ENCODE peak calls at places on chromosomes 5 and 9, in seven cellular contexts. One of them, this sample, is unnamed.
A peak's percentile ranks its signal among the peaks of the same experiment; 100 is the strongest.

GRCh38 chr5:13878357-13878756 is 66.1 kb downstream of the DNAH5 start:
- DNase-seq in cardiac muscle cell: no peak
- DNase-seq in left lung: no peak
- DNase-seq in suprapubic skin: no peak
- DNase-seq in IMR-90: no peak
- DNase-seq in CD8-positive, alpha-beta T cell: no peak
- DNase-seq in heart left ventricle: no peak
- DNase-seq in this sample: no peak

GRCh38 chr9:111197251-111197650 is 132.8 kb downstream of the OR2K2 start:
- DNase-seq in cardiac muscle cell: no peak
- DNase-seq in heart left ventricle: no peak
- DNase-seq in left lung: no peak
- DNase-seq in suprapubic skin: no peak
- DNase-seq in CD8-positive, alpha-beta T cell: no peak
- DNase-seq in IMR-90: no peak
- DNase-seq in this sample: no peak

GRCh38 chr5:66306105-66306843 is 162.2 kb downstream of the SREK1 start:
- DNase-seq in heart left ventricle: peak; percentile 46
- DNase-seq in cardiac muscle cell: peak; percentile 82
- DNase-seq in suprapubic skin: no peak
- DNase-seq in CD8-positive, alpha-beta T cell: peak; percentile 16
- DNase-seq in IMR-90: peak; percentile 63
- DNase-seq in left lung: no peak
- DNase-seq in this sample: no peak

GRCh38 chr9:76219555-76220151 is 174.6 kb downstream of the RFK start:
- DNase-seq in suprapubic skin: no peak
- DNase-seq in cardiac muscle cell: peak; percentile 24
- DNase-seq in heart left ventricle: no peak
- DNase-seq in left lung: no peak
- DNase-seq in CD8-positive, alpha-beta T cell: no peak
- DNase-seq in IMR-90: peak; percentile 10
- DNase-seq in this sample: no peak

GRCh38 chr9:96201140-96201539 is 100.8 kb downstream of the HSD17B3 start:
- DNase-seq in cardiac muscle cell: no peak
- DNase-seq in IMR-90: no peak
- DNase-seq in left lung: no peak
- DNase-seq in heart left ventricle: no peak
- DNase-seq in suprapubic skin: peak; percentile 32
- DNase-seq in CD8-positive, alpha-beta T cell: no peak
- DNase-seq in this sample: no peak

GRCh38 chr5:50967388-50968039 is 301.1 kb downstream of the PARP8 start:
- DNase-seq in suprapubic skin: no peak
- DNase-seq in heart left ventricle: peak; percentile 32
- DNase-seq in cardiac muscle cell: no peak
- DNase-seq in CD8-positive, alpha-beta T cell: no peak
- DNase-seq in left lung: no peak
- DNase-seq in IMR-90: no peak
- DNase-seq in this sample: no peak

GRCh38 chr5:95907740-95908706 is 53.6 kb downstream of the ELL2 start:
- DNase-seq in IMR-90: no peak
- DNase-seq in left lung: no peak
- DNase-seq in suprapubic skin: no peak
- DNase-seq in heart left ventricle: no peak
- DNase-seq in cardiac muscle cell: no peak
- DNase-seq in CD8-positive, alpha-beta T cell: no peak
- DNase-seq in this sample: no peak

GRCh38 chr5:180816608-180817534 is 14.3 kb upstream of the MGAT1 start:
- DNase-seq in left lung: no peak
- DNase-seq in heart left ventricle: peak; percentile 76
- DNase-seq in suprapubic skin: peak; percentile 54
- DNase-seq in cardiac muscle cell: peak; percentile 78
- DNase-seq in IMR-90: peak; percentile 44
- DNase-seq in CD8-positive, alpha-beta T cell: no peak
- DNase-seq in this sample: no peak

GRCh38 chr5:143619038-143619437 is 192.9 kb upstream of the HMHB1 start:
- DNase-seq in CD8-positive, alpha-beta T cell: no peak
- DNase-seq in IMR-90: no peak
- DNase-seq in cardiac muscle cell: no peak
- DNase-seq in suprapubic skin: no peak
- DNase-seq in heart left ventricle: no peak
- DNase-seq in left lung: peak; percentile 37
- DNase-seq in this sample: no peak

GRCh38 chr5:135185461-135186075 is 151.5 kb upstream of the PITX1 start:
- DNase-seq in suprapubic skin: no peak
- DNase-seq in left lung: no peak
- DNase-seq in CD8-positive, alpha-beta T cell: no peak
- DNase-seq in cardiac muscle cell: peak; percentile 61
- DNase-seq in heart left ventricle: no peak
- DNase-seq in IMR-90: peak; percentile 65
- DNase-seq in this sample: no peak

GRCh38 chr5:81980598-81981260 is 8.9 kb downstream of the ATG10 start:
- DNase-seq in CD8-positive, alpha-beta T cell: no peak
- DNase-seq in cardiac muscle cell: no peak
- DNase-seq in heart left ventricle: no peak
- DNase-seq in IMR-90: no peak
- DNase-seq in left lung: no peak
- DNase-seq in suprapubic skin: no peak
- DNase-seq in this sample: no peak

GRCh38 chr5:72178910-72179815 is 71.9 kb downstream of the MAP1B start:
- DNase-seq in suprapubic skin: peak; percentile 87
- DNase-seq in IMR-90: peak; percentile 91
- DNase-seq in CD8-positive, alpha-beta T cell: no peak
- DNase-seq in left lung: peak; percentile 51
- DNase-seq in cardiac muscle cell: peak; percentile 94
- DNase-seq in heart left ventricle: peak; percentile 60
- DNase-seq in this sample: no peak

GRCh38 chr9:18824095-18824666 is 208.8 kb downstream of the SAXO1 start:
- DNase-seq in IMR-90: no peak
- DNase-seq in cardiac muscle cell: peak; percentile 35
- DNase-seq in suprapubic skin: no peak
- DNase-seq in CD8-positive, alpha-beta T cell: no peak
- DNase-seq in left lung: no peak
- DNase-seq in heart left ventricle: no peak
- DNase-seq in this sample: no peak

GRCh38 chr9:133103183-133103986 is 17.7 kb downstream of the RALGDS start:
- DNase-seq in CD8-positive, alpha-beta T cell: peak; percentile 59
- DNase-seq in IMR-90: peak; percentile 19
- DNase-seq in cardiac muscle cell: peak; percentile 44
- DNase-seq in suprapubic skin: no peak
- DNase-seq in left lung: peak; percentile 64
- DNase-seq in heart left ventricle: peak; percentile 62
- DNase-seq in this sample: no peak

GRCh38 chr9:133100518-133101355 is 20.3 kb downstream of the RALGDS start:
- DNase-seq in CD8-positive, alpha-beta T cell: no peak
- DNase-seq in suprapubic skin: no peak
- DNase-seq in IMR-90: no peak
- DNase-seq in heart left ventricle: no peak
- DNase-seq in left lung: peak; percentile 27
- DNase-seq in cardiac muscle cell: no peak
- DNase-seq in this sample: no peak

GRCh38 chr9:133103987-133104505 is 17.0 kb downstream of the RALGDS start:
- DNase-seq in IMR-90: no peak
- DNase-seq in cardiac muscle cell: no peak
- DNase-seq in left lung: peak; percentile 29
- DNase-seq in CD8-positive, alpha-beta T cell: no peak
- DNase-seq in suprapubic skin: no peak
- DNase-seq in heart left ventricle: no peak
- DNase-seq in this sample: no peak

GRCh38 chr9:133101356-133102189 is 19.5 kb downstream of the RALGDS start:
- DNase-seq in IMR-90: no peak
- DNase-seq in suprapubic skin: no peak
- DNase-seq in heart left ventricle: no peak
- DNase-seq in CD8-positive, alpha-beta T cell: no peak
- DNase-seq in left lung: peak; percentile 29
- DNase-seq in cardiac muscle cell: no peak
- DNase-seq in this sample: no peak

DNA sequence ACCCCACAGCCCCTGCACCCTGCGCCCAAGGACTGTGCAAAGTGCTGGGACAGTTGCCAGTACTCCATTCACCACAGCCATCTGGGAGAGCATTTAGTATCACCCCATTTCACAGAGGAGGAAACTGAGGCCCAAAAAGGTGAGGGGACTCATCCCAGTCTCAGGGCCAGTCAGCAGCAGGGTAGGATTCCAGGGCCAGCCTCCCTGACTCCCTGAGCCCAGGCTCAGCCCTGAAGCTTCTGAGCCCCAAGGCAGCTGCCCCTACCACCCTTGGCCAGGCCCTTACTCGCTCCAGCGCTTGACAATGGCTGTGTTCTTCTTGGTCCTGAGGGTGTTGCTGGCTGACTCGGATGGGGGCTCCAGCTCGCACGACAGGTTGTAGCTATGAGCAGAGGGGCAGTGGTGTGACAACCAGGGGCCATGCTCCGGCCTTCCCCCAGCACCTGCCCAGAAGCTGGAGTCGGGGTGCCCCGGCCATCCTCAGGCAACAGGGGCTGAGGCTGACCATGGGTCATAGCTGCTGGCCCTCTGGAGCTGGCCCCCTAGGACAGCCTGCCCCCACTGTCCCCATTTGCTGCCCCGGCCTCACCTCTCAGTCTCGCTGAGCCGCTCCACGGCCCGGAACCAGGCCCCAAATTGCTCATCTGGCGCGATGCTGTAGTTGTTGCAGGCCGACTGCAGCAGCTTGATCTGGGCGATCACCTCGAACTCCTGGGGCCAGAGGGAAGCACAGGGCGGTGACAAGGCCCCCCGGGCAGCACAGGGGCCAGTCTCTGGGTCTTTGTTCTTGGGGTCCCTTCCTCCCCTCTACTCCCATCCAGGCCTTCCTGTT is 18.6 kb downstream of the RALGDS start:
- DNase-seq in suprapubic skin: no peak
- DNase-seq in IMR-90: no peak
- DNase-seq in heart left ventricle: no peak
- DNase-seq in left lung: peak; percentile 26
- DNase-seq in cardiac muscle cell: no peak
- DNase-seq in CD8-positive, alpha-beta T cell: no peak
- DNase-seq in this sample: no peak
- H3K36me3 ChIP-seq in suprapubic skin: peaks cover 100% of the 10 kb centered on the region
- H3K36me3 ChIP-seq in IMR-90: peaks cover 70% of the 10 kb centered on the region
- H3K36me3 ChIP-seq in heart left ventricle: peaks cover 86% of the 10 kb centered on the region
- H3K36me3 ChIP-seq in left lung: peaks cover 98% of the 10 kb centered on the region
- H3K36me3 ChIP-seq in cardiac muscle cell: peaks cover 40% of the 10 kb centered on the region
- H3K36me3 ChIP-seq in CD8-positive, alpha-beta T cell: peaks cover 60% of the 10 kb centered on the region
- H3K36me3 ChIP-seq in this sample: peaks cover 59% of the 10 kb centered on the region

GRCh38 chr5:150372626-150373025 is 15.1 kb downstream of the TCOF1 start:
- DNase-seq in left lung: no peak
- DNase-seq in suprapubic skin: no peak
- DNase-seq in cardiac muscle cell: no peak
- DNase-seq in CD8-positive, alpha-beta T cell: no peak
- DNase-seq in heart left ventricle: no peak
- DNase-seq in IMR-90: no peak
- DNase-seq in this sample: no peak

GRCh38 chr5:150377964-150378694 is 20.6 kb downstream of the TCOF1 start:
- DNase-seq in cardiac muscle cell: peak; percentile 95
- DNase-seq in left lung: no peak
- DNase-seq in heart left ventricle: no peak
- DNase-seq in IMR-90: peak; percentile 99
- DNase-seq in CD8-positive, alpha-beta T cell: no peak
- DNase-seq in suprapubic skin: no peak
- DNase-seq in this sample: no peak

GRCh38 chr5:150374651-150375050 is 17.2 kb downstream of the TCOF1 start:
- DNase-seq in CD8-positive, alpha-beta T cell: no peak
- DNase-seq in heart left ventricle: no peak
- DNase-seq in IMR-90: no peak
- DNase-seq in left lung: no peak
- DNase-seq in suprapubic skin: no peak
- DNase-seq in cardiac muscle cell: no peak
- DNase-seq in this sample: no peak

GRCh38 chr5:150376799-150377771 is 19.6 kb downstream of the TCOF1 start:
- DNase-seq in CD8-positive, alpha-beta T cell: peak; percentile 11
- DNase-seq in suprapubic skin: no peak
- DNase-seq in left lung: no peak
- DNase-seq in heart left ventricle: no peak
- DNase-seq in cardiac muscle cell: peak; percentile 18
- DNase-seq in IMR-90: peak; percentile 84
- DNase-seq in this sample: no peak
- H3K36me3 ChIP-seq in CD8-positive, alpha-beta T cell: peaks cover 72% of the 10 kb centered on the region
- H3K36me3 ChIP-seq in suprapubic skin: peaks cover 100% of the 10 kb centered on the region
- H3K36me3 ChIP-seq in left lung: peaks cover 100% of the 10 kb centered on the region
- H3K36me3 ChIP-seq in heart left ventricle: peaks cover 100% of the 10 kb centered on the region
- H3K36me3 ChIP-seq in cardiac muscle cell: peaks cover 40% of the 10 kb centered on the region
- H3K36me3 ChIP-seq in IMR-90: peaks cover 72% of the 10 kb centered on the region
- H3K36me3 ChIP-seq in this sample: peaks cover 62% of the 10 kb centered on the region

GRCh38 chr5:160023883-160024635 is 15.1 kb downstream of the TTC1 start:
- DNase-seq in cardiac muscle cell: peak; percentile 52
- DNase-seq in CD8-positive, alpha-beta T cell: no peak
- DNase-seq in heart left ventricle: no peak
- DNase-seq in suprapubic skin: no peak
- DNase-seq in IMR-90: no peak
- DNase-seq in left lung: no peak
- DNase-seq in this sample: no peak
- H3K36me3 ChIP-seq in cardiac muscle cell: no peaks in the 10 kb centered on the region
- H3K36me3 ChIP-seq in CD8-positive, alpha-beta T cell: peaks cover 9% of the 10 kb centered on the region
- H3K36me3 ChIP-seq in heart left ventricle: peaks cover 53% of the 10 kb centered on the region
- H3K36me3 ChIP-seq in suprapubic skin: peaks cover 7% of the 10 kb centered on the region
- H3K36me3 ChIP-seq in IMR-90: peaks cover 4% of the 10 kb centered on the region
- H3K36me3 ChIP-seq in left lung: peaks cover 41% of the 10 kb centered on the region
- H3K36me3 ChIP-seq in this sample: peaks cover 2% of the 10 kb centered on the region

GRCh38 chr5:98905857-98906688 is 22.7 kb downstream of the CHD1 start:
- DNase-seq in left lung: no peak
- DNase-seq in IMR-90: peak; percentile 59
- DNase-seq in heart left ventricle: no peak
- DNase-seq in suprapubic skin: no peak
- DNase-seq in CD8-positive, alpha-beta T cell: no peak
- DNase-seq in cardiac muscle cell: peak; percentile 66
- DNase-seq in this sample: peak; percentile 31

GRCh38 chr5:98898743-98899142 is 30.1 kb downstream of the CHD1 start:
- DNase-seq in IMR-90: no peak
- DNase-seq in heart left ventricle: no peak
- DNase-seq in suprapubic skin: no peak
- DNase-seq in CD8-positive, alpha-beta T cell: no peak
- DNase-seq in cardiac muscle cell: no peak
- DNase-seq in left lung: no peak
- DNase-seq in this sample: no peak

GRCh38 chr5:98899456-98899855 is 29.4 kb downstream of the CHD1 start:
- DNase-seq in suprapubic skin: no peak
- DNase-seq in heart left ventricle: no peak
- DNase-seq in IMR-90: no peak
- DNase-seq in cardiac muscle cell: no peak
- DNase-seq in CD8-positive, alpha-beta T cell: no peak
- DNase-seq in left lung: no peak
- DNase-seq in this sample: no peak

GRCh38 chr5:98904786-98905185 is 24.0 kb downstream of the CHD1 start:
- DNase-seq in heart left ventricle: no peak
- DNase-seq in suprapubic skin: no peak
- DNase-seq in CD8-positive, alpha-beta T cell: no peak
- DNase-seq in left lung: no peak
- DNase-seq in IMR-90: peak; percentile 63
- DNase-seq in cardiac muscle cell: no peak
- DNase-seq in this sample: no peak

DNA sequence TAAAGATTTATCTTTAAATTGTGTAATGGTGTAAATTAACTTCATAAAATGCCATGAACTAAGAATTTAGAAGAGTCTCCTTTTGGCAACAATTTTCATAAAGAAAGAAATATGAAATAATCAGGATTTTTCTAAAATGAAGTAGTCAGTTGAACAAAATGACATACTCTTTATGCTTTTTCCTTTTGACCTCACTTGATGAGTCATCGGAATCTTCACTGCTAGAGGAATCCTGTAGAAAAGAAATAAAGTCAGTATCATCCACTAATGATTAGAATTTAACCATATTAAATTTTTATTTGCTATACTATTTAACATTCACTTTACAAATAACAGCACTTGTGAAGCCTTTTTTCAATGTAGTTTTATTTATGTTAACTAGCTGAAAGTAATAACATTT is 26.1 kb downstream of the CHD1 start:
- DNase-seq in suprapubic skin: no peak
- DNase-seq in heart left ventricle: no peak
- DNase-seq in CD8-positive, alpha-beta T cell: no peak
- DNase-seq in cardiac muscle cell: peak; percentile 25
- DNase-seq in left lung: no peak
- DNase-seq in IMR-90: peak; percentile 68
- DNase-seq in this sample: no peak
- H3K36me3 ChIP-seq in suprapubic skin: peaks cover 69% of the 10 kb centered on the region
- H3K36me3 ChIP-seq in heart left ventricle: peaks cover 72% of the 10 kb centered on the region
- H3K36me3 ChIP-seq in CD8-positive, alpha-beta T cell: peaks cover 35% of the 10 kb centered on the region
- H3K36me3 ChIP-seq in cardiac muscle cell: peaks cover 56% of the 10 kb centered on the region
- H3K36me3 ChIP-seq in left lung: peaks cover 72% of the 10 kb centered on the region
- H3K36me3 ChIP-seq in IMR-90: peaks cover 11% of the 10 kb centered on the region
- H3K36me3 ChIP-seq in this sample: peaks cover 4% of the 10 kb centered on the region

This sample was measured in GM06990.